ENCODE peak calls at places on chromosomes 13 and 19, in five cellular contexts. H is AG10803, I is prostate gland, W is uterus, A is GM10248. N is an unnamed sample.

GRCh38 chr19:17488593-17489391 is 18.5 kb downstream of the SLC27A1 start:
- DNase-seq in H (no peak), I (peak), W (peak), A (peak), N (peak)

GRCh38 chr19:36030264-36031148 is 2.2 kb downstream of the CLIP3 start:
- DNase-seq in H (peak), I (no peak), W (no peak), A (no peak), N (no peak)

GRCh38 chr19:31574251-31574973 is 225.2 kb upstream of the TSHZ3 start:
- DNase-seq in H (no peak), I (no peak), W (no peak), A (no peak), N (no peak)

GRCh38 chr13:45544520-45544919 is 71.0 kb downstream of the ERICH6B start:
- DNase-seq in H (no peak), I (no peak), W (no peak), A (no peak), N (no peak)

GRCh38 chr19:15934332-15935078 is at the start of gene CYP4F11:
- DNase-seq in H (no peak), I (peak), W (no peak), A (no peak), N (no peak)

GRCh38 chr13:30997697-30998547 is 65.5 kb downstream of the TEX26 start:
- DNase-seq in H (no peak), I (no peak), W (no peak), A (no peak), N (no peak)

GRCh38 chr13:99320693-99321481 is 13.7 kb upstream of the GPR183 start:
- DNase-seq in H (peak), I (no peak), W (no peak), A (no peak), N (no peak)

GRCh38 chr13:41645313-41645712 is 188.0 kb downstream of the RGCC start:
- DNase-seq in H (peak), I (peak), W (peak), A (no peak), N (no peak)

GRCh38 chr13:99553033-99553432 is 51.8 kb downstream of the TM9SF2 start:
- DNase-seq in H (no peak), I (no peak), W (no peak), A (no peak), N (no peak)

GRCh38 chr19:45599286-45599685 is 2.7 kb downstream of the GPR4 start:
- DNase-seq in H (no peak), I (no peak), W (no peak), A (no peak), N (no peak)

GRCh38 chr13:41942462-41943094 is 18.3 kb downstream of the VWA8 start:
- DNase-seq in H (peak), I (no peak), W (no peak), A (no peak), N (no peak)

GRCh38 chr13:77693449-77693940 is 4.0 kb upstream of the SLAIN1 start:
- DNase-seq in H (no peak), I (no peak), W (no peak), A (no peak), N (no peak)

GRCh38 chr19:4709440-4710280 is 14.0 kb downstream of the DPP9 start:
- DNase-seq in H (no peak), I (no peak), W (no peak), A (no peak), N (no peak)

GRCh38 chr13:50106559-50106958 is 91.3 kb downstream of the KCNRG start:
- DNase-seq in H (no peak), I (no peak), W (no peak), A (peak), N (no peak)

GRCh38 chr13:44396963-44397580 is 23.4 kb downstream of the SERP2 start:
- DNase-seq in H (no peak), I (no peak), W (peak), A (no peak), N (no peak)

GRCh38 chr13:82571653-82572052 is 1310.6 kb downstream of the SLITRK1 start:
- DNase-seq in H (no peak), I (no peak), W (no peak), A (no peak), N (no peak)

GRCh38 chr19:48934837-48935236 is 1.3 kb downstream of the DHDH start:
- DNase-seq in H (no peak), I (no peak), W (no peak), A (no peak), N (no peak)

GRCh38 chr13:41060723-41061074 is 610 bp upstream of the WBP4 start:
- DNase-seq in H (peak), I (peak), W (peak), A (peak), N (peak)

GRCh38 chr19:39386557-39386956 is 4.3 kb downstream of the PAF1 start:
- DNase-seq in H (no peak), I (no peak), W (no peak), A (no peak), N (no peak)

GRCh38 chr19:45446944-45447343 is 20.9 kb upstream of the FOSB start:
- DNase-seq in H (peak), I (peak), W (no peak), A (no peak), N (no peak)

GRCh38 chr13:113616991-113617749 is 32.6 kb downstream of the TFDP1 start:
- DNase-seq in H (no peak), I (no peak), W (no peak), A (no peak), N (no peak)

GRCh38 chr19:34808566-34808965 is 35.6 kb upstream of the ZNF599 start:
- DNase-seq in H (peak), I (no peak), W (no peak), A (no peak), N (no peak)

GRCh38 chr13:74134226-74134776 is at the start of gene KLF12:
- DNase-seq in H (peak), I (peak), W (peak), A (peak), N (peak)

GRCh38 chr13:22498006-22498405 is 682.8 kb upstream of the SGCG start:
- DNase-seq in H (no peak), I (no peak), W (no peak), A (no peak), N (no peak)

GRCh38 chr13:98144501-98145350 is 1.8 kb downstream of the FARP1 start:
- DNase-seq in H (peak), I (peak), W (no peak), A (no peak), N (no peak)

GRCh38 chr13:41457589-41458186 is 338 bp downstream of the RGCC start:
- DNase-seq in H (no peak), I (no peak), W (no peak), A (peak), N (peak)

GRCh38 chr19:42224940-42225717 is 5.0 kb downstream of the ZNF526 start:
- DNase-seq in H (no peak), I (no peak), W (no peak), A (no peak), N (no peak)

GRCh38 chr13:105462981-105463380 is 1072.5 kb downstream of the EFNB2 start:
- DNase-seq in H (no peak), I (no peak), W (no peak), A (no peak), N (no peak)

GRCh38 chr19:16076958-16077611 is 790 bp downstream of the TPM4 start:
- DNase-seq in H (peak), I (no peak), W (peak), A (no peak), N (peak)

GRCh38 chr13:107585466-107585865 is 629.9 kb downstream of the LIG4 start:
- DNase-seq in H (peak), I (no peak), W (no peak), A (no peak), N (no peak)

GRCh38 chr13:57418067-57418677 is 213.4 kb upstream of the PCDH17 start:
- DNase-seq in H (no peak), I (no peak), W (no peak), A (no peak), N (no peak)

GRCh38 chr13:40187324-40187795 is 479.1 kb downstream of the FOXO1 start:
- DNase-seq in H (no peak), I (no peak), W (no peak), A (no peak), N (no peak)

GRCh38 chr13:60080871-60081270 is 82.9 kb downstream of the DIAPH3 start:
- DNase-seq in H (peak), I (no peak), W (no peak), A (no peak), N (no peak)
- TF ChIP-seq CTCF in H (no peak), I (no peak), W (no peak), A (no peak), N (no peak)

GRCh38 chr19:6414033-6414643 is 10.5 kb downstream of the KHSRP start:
- DNase-seq in H (no peak), I (no peak), W (no peak), A (no peak), N (no peak)
- TF ChIP-seq CTCF in H (no peak), I (no peak), W (no peak), A (no peak), N (no peak)

GRCh38 chr19:29745253-29745652 is 30.2 kb upstream of the C19orf12 start:
- DNase-seq in H (no peak), I (no peak), W (no peak), A (no peak), N (no peak)
- TF ChIP-seq CTCF in H (peak), I (no peak), W (no peak), A (no peak), N (no peak)

DNA sequence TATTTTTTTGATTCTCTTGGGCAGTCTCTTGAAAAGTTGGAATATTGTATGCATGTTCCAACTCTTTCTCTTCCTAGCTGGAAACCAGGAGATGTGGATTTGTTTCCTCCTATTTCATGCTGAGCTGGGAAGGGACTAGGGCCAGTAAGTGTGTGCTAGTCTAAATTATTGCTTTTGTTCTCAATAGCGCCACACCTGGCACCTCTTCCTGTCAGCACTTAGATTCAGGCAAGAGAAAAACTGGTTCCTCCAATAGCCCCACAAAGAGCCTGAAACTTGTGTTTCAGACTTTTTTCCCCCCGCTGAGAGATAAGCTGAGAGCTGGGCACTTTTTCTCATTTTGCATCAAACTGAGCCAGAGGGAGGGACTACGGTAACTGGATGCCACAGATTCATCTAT is 353.4 kb downstream of the OLFM4 start:
- DNase-seq in H (no peak), I (no peak), W (no peak), A (no peak), N (no peak)
- TF ChIP-seq CTCF in H (no peak), I (no peak), W (no peak), A (no peak), N (no peak)

GRCh38 chr19:37987356-37988332 is 80.6 kb downstream of the SIPA1L3 start:
- DNase-seq in H (no peak), I (no peak), W (no peak), A (no peak), N (no peak)
- TF ChIP-seq CTCF in H (peak), I (no peak), W (no peak), A (no peak), N (no peak)

GRCh38 chr19:53808710-53809125 is 15.4 kb downstream of the NLRP12 start:
- DNase-seq in H (peak), I (no peak), W (no peak), A (no peak), N (no peak)
- TF ChIP-seq CTCF in H (peak), I (no peak), W (no peak), A (no peak), N (no peak)

DNA sequence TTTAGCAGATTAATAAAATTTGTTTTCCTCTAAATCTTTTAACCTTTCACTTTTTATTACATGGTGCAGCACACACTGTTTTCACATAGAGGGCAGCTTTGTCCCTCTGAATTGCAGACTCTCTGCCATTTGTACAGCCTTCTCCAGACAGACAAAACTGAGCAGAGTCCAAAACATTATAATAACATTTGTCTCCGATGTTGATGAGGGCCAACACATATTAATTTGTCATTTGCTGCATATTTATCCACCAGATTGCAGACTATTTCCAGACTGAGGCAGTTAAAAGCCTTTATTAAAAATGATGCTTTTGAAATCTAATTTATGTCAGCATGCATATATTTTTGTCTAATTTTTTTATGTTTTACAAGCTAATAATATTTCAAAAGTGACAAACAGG is 1251.9 kb upstream of the SLC10A2 start:
- DNase-seq in H (no peak), I (no peak), W (no peak), A (no peak), N (no peak)
- TF ChIP-seq CTCF in H (no peak), I (no peak), W (no peak), A (no peak), N (no peak)

GRCh38 chr13:48909088-48909389 is 66.7 kb upstream of the FNDC3A start:
- DNase-seq in H (no peak), I (peak), W (no peak), A (no peak), N (no peak)
- TF ChIP-seq CTCF in H (no peak), I (no peak), W (no peak), A (no peak), N (no peak)

N was measured in activated B cell treated with CpG ODN at 0.5 μM for 24 hours.